ENCODE peak calls at places on chromosome 9, in five cellular contexts. X is A673, K is IMR-90, L is HCT116, H is GM23338. N is an unnamed sample.

GRCh38 chr9:132075853-132076252 is 3.8 kb downstream of the MED27 start:
- DNase-seq in X (no peak), H (no peak), K (no peak), L (no peak), N (no peak)

GRCh38 chr9:104915739-104916138 is 12.2 kb downstream of the ABCA1 start:
- DNase-seq in K (no peak), X (no peak), L (no peak), H (no peak), N (no peak)

GRCh38 chr9:469672-470040 is 255.0 kb downstream of the DOCK8 start:
- DNase-seq in K (no peak), X (no peak), L (no peak), H (peak; percentile 56), N (no peak)

GRCh38 chr9:127007638-127008037 is 93.1 kb downstream of the RALGPS1 start:
- DNase-seq in K (no peak), L (no peak), X (no peak), H (no peak), N (no peak)

GRCh38 chr9:2622361-2623045 is 916 bp downstream of the VLDLR start:
- DNase-seq in X (peak; percentile 35), L (no peak), H (peak; percentile 52), K (peak; percentile 17), N (no peak)

GRCh38 chr9:81190659-81191058 is 498.7 kb downstream of the TLE1 start:
- DNase-seq in L (no peak), H (no peak), X (no peak), K (no peak), N (no peak)

GRCh38 chr9:130667117-130667430 is 2.7 kb downstream of the PRDM12 start:
- DNase-seq in H (no peak), L (no peak), X (no peak), K (no peak), N (no peak)

GRCh38 chr9:126452036-126452595 is 125.5 kb downstream of the MVB12B start:
- DNase-seq in L (no peak), H (no peak), K (no peak), X (no peak), N (no peak)

GRCh38 chr9:101566904-101567724 is 27.7 kb downstream of the PPP3R2 start:
- DNase-seq in K (peak; percentile 68), X (peak; percentile 29), H (peak; percentile 65), L (peak; percentile 22), N (no peak)

GRCh38 chr9:117487555-117488175 is 72.8 kb upstream of the ASTN2 start:
- DNase-seq in L (no peak), X (peak; percentile 84), K (peak; percentile 13), H (peak; percentile 90), N (peak; percentile 52)

GRCh38 chr9:116365056-116365471 is 211.5 kb downstream of the PAPPA start:
- DNase-seq in L (no peak), K (peak; percentile 78), X (peak; percentile 83), H (peak; percentile 24), N (peak; percentile 84)

GRCh38 chr9:136693135-136693489 is 5.9 kb upstream of the AGPAT2 start:
- DNase-seq in K (no peak), L (no peak), X (no peak), H (no peak), N (no peak)

GRCh38 chr9:136694163-136694864 is 7.1 kb upstream of the AGPAT2 start:
- DNase-seq in X (peak; percentile 50), K (peak; percentile 18), H (peak; percentile 85), L (peak; percentile 43), N (no peak)

GRCh38 chr9:136694865-136695247 is 7.6 kb upstream of the AGPAT2 start:
- DNase-seq in X (no peak), H (no peak), K (no peak), L (no peak), N (no peak)

GRCh38 chr9:136692190-136693134 is 5.2 kb upstream of the AGPAT2 start:
- DNase-seq in K (no peak), L (no peak), H (no peak), X (no peak), N (no peak)

DNA sequence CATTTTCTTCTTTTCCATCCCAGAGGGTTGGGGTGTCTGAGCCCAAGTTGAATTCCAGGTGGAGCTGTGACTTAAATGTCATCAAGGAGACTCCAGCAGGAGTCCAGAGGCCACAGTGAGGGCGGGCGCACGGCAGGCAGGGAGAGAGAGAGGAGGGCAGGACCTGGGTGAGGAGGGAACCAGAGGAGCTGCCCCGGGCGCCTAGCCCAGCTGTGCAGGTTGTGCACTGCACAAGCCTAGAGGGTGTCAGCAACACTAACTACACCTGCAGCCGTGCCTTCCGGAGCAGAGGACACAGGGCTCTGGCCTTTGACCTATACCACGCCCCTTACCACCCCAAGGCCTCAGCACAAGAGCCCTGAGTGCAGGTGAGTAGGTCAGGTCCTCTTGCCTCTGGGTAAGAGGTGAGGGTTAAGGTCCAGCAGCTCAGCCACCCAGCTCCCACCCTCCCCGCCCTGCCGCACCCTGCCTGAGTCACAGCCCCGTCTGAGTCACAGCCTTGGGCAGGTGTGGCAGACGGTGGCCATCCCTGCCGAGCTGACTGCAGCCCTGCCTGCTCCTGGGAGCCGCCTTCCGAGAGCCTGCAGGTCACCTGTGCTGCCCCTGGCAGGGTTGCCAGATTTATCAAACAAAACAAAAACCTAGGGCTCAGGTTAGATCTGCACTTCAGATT is 6.4 kb upstream of the AGPAT2 start:
- DNase-seq in L (peak; percentile 76), K (peak; percentile 24), X (no peak), H (no peak), N (no peak)
- H3K27ac ChIP-seq in L (peak overlapping the region; percentile 92), K (no peak overlapping the region), X (no peak overlapping the region), H (no peak overlapping the region), N (no peak overlapping the region)

DNA sequence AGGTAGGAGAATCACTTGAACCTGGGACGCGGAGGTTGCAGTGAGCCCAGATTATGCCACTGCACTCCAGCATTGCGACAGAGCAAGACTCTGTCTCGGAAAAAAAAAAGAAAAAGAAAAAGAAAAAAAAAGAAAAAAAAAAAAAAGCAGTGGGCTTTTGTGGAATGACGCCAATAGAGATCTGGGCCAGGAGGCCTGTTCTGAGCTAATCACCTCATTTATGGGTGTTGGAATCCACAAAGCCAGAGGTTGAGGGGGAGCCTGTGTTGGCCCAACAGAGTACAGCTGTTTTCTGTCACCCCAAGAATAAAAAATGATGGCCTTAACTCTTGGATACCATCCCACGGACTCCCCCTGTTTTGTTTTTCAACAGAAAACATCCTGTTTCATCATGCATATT is 18.5 kb downstream of the OSTF1 start:
- DNase-seq in L (no peak), H (no peak), X (no peak), K (no peak), N (no peak)
- H3K27ac ChIP-seq in L (no peak overlapping the region), H (no peak overlapping the region), X (no peak overlapping the region), K (no peak overlapping the region), N (no peak overlapping the region)

GRCh38 chr9:69295872-69296562 is 29.0 kb upstream of the ENTREP1 start:
- DNase-seq in X (no peak), L (no peak), K (peak; percentile 2), H (no peak), N (no peak)
- H3K27ac ChIP-seq in X (no peak overlapping the region), L (no peak overlapping the region), K (no peak overlapping the region), H (no peak overlapping the region), N (no peak overlapping the region)

DNA sequence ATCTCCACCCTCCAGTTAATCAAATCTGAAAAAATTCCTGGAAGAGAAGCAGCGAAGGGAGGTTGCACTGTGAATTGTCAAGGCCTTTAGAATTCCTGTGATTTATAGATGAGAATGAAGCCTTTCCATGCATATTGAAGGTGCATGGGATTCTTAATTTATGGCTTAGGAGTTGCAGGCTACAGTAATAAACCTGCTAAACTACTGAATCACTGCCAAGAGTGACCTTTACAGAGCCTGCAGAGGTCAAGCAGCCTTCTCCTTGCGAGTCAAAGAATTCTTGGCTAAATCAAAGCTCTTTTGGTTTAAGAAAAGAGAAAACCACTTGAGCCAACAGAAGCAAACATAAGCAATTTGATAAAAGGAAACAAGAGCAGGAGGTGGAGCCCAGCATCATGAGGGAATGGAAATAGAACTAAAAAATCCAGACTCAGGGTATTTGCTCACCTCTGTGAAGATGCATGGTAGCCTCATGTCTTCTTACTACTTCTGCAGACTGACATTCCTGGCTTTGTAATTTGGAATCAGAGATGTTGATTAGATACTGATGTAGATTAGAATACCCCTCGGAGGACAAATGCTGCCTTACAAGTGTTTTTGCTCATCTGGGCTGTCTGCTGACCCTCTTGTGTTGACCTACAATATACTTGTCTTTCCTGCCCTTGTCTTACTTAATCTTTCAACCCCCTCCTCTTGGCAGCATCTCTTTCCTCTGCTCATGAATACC is 90.3 kb upstream of the IFNK start:
- DNase-seq in L (no peak), K (no peak), X (no peak), H (peak; percentile 43), N (no peak)
- H3K27ac ChIP-seq in L (no peak overlapping the region), K (no peak overlapping the region), X (no peak overlapping the region), H (peak overlapping the region; percentile 30), N (no peak overlapping the region)

GRCh38 chr9:120928720-120929389 is 2.3 kb upstream of the TRAF1 start:
- DNase-seq in L (no peak), K (no peak), H (peak; percentile 76), X (peak; percentile 51), N (no peak)

GRCh38 chr9:120931278-120932085 is 4.9 kb upstream of the TRAF1 start:
- DNase-seq in K (peak; percentile 75), H (no peak), L (no peak), X (peak; percentile 64), N (peak; percentile 40)

GRCh38 chr9:120927125-120928014 is 774 bp upstream of the TRAF1 start:
- DNase-seq in X (no peak), K (no peak), H (no peak), L (no peak), N (no peak)

GRCh38 chr9:120928015-120928719 is 1.6 kb upstream of the TRAF1 start:
- DNase-seq in X (peak; percentile 28), L (no peak), H (peak; percentile 68), K (no peak), N (no peak)

DNA sequence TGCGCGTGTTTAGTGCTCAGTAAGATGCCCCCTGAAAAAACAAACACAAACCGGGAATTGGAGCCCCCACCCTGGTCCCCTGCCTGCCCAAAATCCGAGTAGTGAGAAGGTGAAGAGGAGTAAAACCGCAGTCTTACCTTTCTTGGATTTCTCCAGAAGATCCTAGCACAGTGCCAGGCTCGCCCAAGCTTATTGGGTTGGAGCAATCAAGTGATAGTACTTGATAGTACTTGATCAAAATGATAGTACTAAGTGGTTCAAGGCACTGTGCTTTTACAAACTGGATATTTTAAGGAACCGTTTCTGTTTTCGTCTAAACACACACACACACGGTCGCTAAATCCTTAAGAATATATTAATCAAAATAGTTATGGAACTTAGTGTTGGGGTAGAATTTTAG is 2.8 kb upstream of the TRAF1 start:
- DNase-seq in H (no peak), X (no peak), L (no peak), K (no peak), N (no peak)
- H3K27ac ChIP-seq in H (no peak overlapping the region), X (peak overlapping the region; percentile 68), L (peak overlapping the region; percentile 33), K (no peak overlapping the region), N (no peak overlapping the region)